ENCODE peak calls at places on chromosomes 11 and 22, in ten cellular contexts. V is right lobe of liver, W is lower leg skin, R is endothelial cell of umbilical vein, F is transverse colon, M is breast epithelium, P is K562, E is tibial nerve, I is stomach, X is body of pancreas. C is an unnamed sample.

GRCh38 chr11:93959663-93960062 is 61.5 kb upstream of the HEPHL1 start:
- DNase-seq in F (no peak), P (no peak), M (no peak), I (no peak), W (no peak), R (no peak), E (no peak), V (no peak), X (peak; percentile 52), C (no peak)

GRCh38 chr11:68040121-68040956 is 1.5 kb downstream of the TCIRG1 start:
- DNase-seq in E (peak; percentile 44), P (no peak), I (peak; percentile 75), X (peak; percentile 76), F (peak; percentile 68), W (no peak), V (peak; percentile 71), M (no peak), R (peak; percentile 86), C (peak; percentile 38)

GRCh38 chr11:2099523-2100316 is 39.5 kb downstream of the IGF2 start:
- DNase-seq in E (no peak), R (peak; percentile 36), F (peak; percentile 65), X (peak; percentile 71), W (peak; percentile 52), V (peak; percentile 27), M (peak; percentile 63), P (no peak), I (peak; percentile 85), C (no peak)

GRCh38 chr22:25892678-25893077 is 150.7 kb downstream of the MYO18B start:
- DNase-seq in E (no peak), M (no peak), W (no peak), F (no peak), V (no peak), I (no peak), R (no peak), X (no peak), P (no peak), C (no peak)

GRCh38 chr22:33923033-33923432 is 2.8 kb upstream of the LARGE1 start:
- DNase-seq in W (no peak), M (no peak), X (no peak), R (no peak), V (no peak), P (no peak), E (no peak), F (no peak), I (no peak), C (no peak)

GRCh38 chr11:9799901-9800300 is 136.0 kb downstream of the SWAP70 start:
- DNase-seq in W (no peak), P (no peak), E (no peak), X (no peak), F (no peak), R (no peak), M (no peak), I (no peak), V (no peak), C (no peak)

GRCh38 chr11:70522613-70523311 is 124.4 kb downstream of the CTTN start:
- DNase-seq in W (no peak), R (no peak), E (no peak), M (no peak), X (no peak), P (no peak), F (peak; percentile 14), V (peak; percentile 14), I (peak; percentile 31), C (no peak)

GRCh38 chr22:45207533-45207932 is 33.2 kb downstream of the KIAA0930 start:
- DNase-seq in F (no peak), P (no peak), I (no peak), W (no peak), E (no peak), R (no peak), X (no peak), M (no peak), V (no peak), C (no peak)

GRCh38 chr11:84714316-84714780 is 912.8 kb downstream of the DLG2 start:
- DNase-seq in X (peak; percentile 83), F (peak; percentile 65), E (no peak), M (no peak), I (peak; percentile 28), P (peak; percentile 16), W (no peak), R (no peak), V (peak; percentile 24), C (peak; percentile 76)

GRCh38 chr11:111878766-111879636 is at the start of the genes CFAP68 and FDXACB1:
- DNase-seq in E (peak; percentile 94), W (peak; percentile 97), P (peak; percentile 93), F (peak; percentile 97), M (peak; percentile 97), R (peak; percentile 98), V (peak; percentile 96), I (peak; percentile 97), X (peak; percentile 96), C (peak; percentile 98)
- TF ChIP-seq POLR2A in E (peak; percentile 82), W (no peak), P (peak; percentile 88), F (peak; percentile 51), M (peak; percentile 34), R (peak; percentile 69), V (no peak), I (no peak), X (peak; percentile 27), C (peak; percentile 89)

DNA sequence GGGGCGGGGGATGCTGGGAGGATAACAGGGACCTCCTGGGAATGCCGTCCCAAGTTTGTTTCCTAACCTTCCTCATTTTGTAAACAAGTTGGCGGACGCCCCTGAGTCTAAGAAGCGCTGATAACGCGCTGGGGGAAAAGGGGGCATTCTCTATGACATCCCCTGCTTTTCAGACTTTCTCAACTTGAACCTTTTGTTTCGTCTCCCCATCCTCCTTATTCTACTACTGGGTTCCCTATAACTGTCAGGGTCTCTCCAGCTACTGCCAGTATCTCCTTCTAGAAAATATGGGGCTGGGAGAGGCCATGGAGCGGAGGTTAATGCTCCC is 654 bp downstream of the TMEM86A start:
- DNase-seq in W (no peak), M (no peak), E (no peak), X (no peak), F (no peak), P (no peak), R (no peak), V (no peak), I (no peak), C (no peak)
- TF ChIP-seq POLR2A in W (no peak), M (no peak), E (no peak), X (no peak), F (no peak), P (no peak), R (no peak), V (no peak), I (no peak), C (no peak)

GRCh38 chr22:42446151-42446550 is 13.9 kb upstream of the NFAM1 start:
- DNase-seq in F (no peak), W (no peak), X (no peak), E (no peak), R (no peak), P (no peak), V (no peak), I (no peak), M (no peak), C (no peak)

GRCh38 chr22:42440728-42441127 is 8.5 kb upstream of the NFAM1 start:
- DNase-seq in I (no peak), P (no peak), W (no peak), R (no peak), E (no peak), X (no peak), M (no peak), V (no peak), F (no peak), C (no peak)

GRCh38 chr22:42443240-42444059 is 11.2 kb upstream of the NFAM1 start:
- DNase-seq in P (no peak), E (no peak), M (no peak), F (no peak), R (no peak), I (no peak), V (no peak), X (no peak), W (no peak), C (no peak)

GRCh38 chr22:42442746-42443145 is 10.5 kb upstream of the NFAM1 start:
- DNase-seq in F (no peak), I (no peak), W (no peak), X (no peak), R (no peak), P (no peak), E (no peak), V (no peak), M (no peak), C (no peak)

DNA sequence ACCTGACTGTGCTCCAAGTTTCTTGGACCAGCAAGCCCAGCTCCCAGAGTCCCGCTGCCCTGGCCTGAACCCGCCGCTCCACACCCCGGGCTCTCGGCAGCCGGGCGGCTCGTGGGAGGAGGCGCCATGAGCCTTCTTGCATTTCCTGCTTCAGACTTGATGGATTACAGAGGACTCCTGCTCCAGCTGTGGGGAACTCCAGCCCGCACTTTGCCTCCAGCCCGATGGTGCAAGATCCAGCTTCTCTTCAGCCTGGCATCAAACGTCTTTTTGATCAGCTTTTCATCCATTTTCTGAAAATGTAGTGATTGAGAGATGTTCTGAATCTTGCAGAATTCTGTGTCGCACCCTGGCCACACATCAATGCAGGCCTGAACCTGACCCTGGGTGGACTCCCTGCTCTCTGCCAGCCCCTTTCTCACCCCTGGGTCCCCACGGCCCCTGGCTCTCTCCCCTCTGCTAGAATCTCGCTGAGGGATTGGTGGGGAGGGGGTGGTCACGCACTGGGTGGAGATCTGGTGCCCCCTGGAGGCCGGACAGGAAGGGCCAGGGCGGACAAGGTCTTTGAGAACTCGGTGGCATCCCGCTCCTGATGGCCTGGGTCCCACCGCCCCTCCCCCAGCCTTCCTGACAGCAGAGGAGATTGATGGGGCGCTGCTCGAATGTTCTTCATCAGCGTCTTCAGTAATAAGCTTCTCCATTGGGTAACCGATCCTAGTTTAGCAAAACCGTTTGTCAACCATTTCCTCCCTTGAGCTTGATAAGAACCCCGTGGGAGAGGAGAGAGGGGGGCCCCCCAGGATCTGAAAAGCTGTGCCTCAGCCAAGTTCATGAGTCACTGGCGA is 12.1 kb upstream of the NFAM1 start:
- DNase-seq in F (peak; percentile 93), W (peak; percentile 86), M (peak; percentile 70), V (peak; percentile 68), R (peak; percentile 90), I (peak; percentile 84), E (peak; percentile 66), P (peak; percentile 88), X (peak; percentile 89), C (peak; percentile 58)
- TF ChIP-seq POLR2A in F (no peak), W (no peak), M (no peak), V (no peak), R (no peak), I (no peak), E (peak; percentile 14), P (peak; percentile 55), X (no peak), C (no peak)

DNA sequence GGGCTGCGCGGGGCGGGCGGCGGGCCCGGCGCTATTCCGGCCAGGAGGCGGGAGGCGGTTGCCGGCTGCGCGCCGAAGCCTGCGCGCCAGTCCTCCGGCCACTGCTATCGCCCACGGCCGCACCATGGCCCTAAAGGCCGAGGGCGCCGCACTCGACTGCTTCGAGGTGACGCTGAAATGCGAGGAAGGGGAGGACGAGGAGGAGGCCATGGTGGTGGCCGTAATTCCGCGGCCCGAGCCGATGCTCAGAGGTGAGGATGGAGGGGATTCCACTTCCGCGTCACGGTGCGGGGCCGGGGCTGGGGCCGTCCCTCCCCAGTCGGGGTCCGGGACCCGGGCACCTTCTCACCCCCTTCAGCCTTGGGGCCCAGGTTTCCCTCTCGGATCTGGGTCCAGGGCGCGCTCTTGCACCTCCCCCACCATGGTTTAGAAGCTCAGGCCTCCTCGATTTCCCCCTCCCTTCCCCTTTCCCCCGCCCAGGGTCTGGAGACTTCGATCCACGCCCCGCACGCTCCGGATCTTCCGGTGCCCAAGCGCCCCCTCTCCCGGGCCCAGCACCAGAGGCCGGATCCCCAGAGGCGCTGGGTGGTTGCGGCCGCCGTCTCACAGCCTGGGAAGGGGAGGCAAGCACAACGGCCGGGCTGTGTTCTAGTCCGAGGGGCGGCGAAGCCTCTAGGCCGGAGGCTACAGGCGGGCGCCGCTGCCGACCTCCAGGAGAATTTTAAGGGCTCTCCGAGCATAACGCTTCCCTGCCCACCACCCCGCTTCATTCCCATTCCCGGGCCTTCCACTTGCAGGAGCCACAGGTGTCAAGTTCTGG is 517 bp downstream of the SPINDOC start:
- DNase-seq in M (no peak), R (peak; percentile 49), V (peak; percentile 51), P (peak; percentile 77), W (no peak), X (peak; percentile 46), F (peak; percentile 47), I (peak; percentile 33), E (peak; percentile 18), C (peak; percentile 52)
- TF ChIP-seq POLR2A in M (no peak), R (no peak), V (no peak), P (no peak), W (no peak), X (no peak), F (no peak), I (no peak), E (no peak), C (no peak)

C was measured in erythroblast.